ENCODE peak calls at places on chromosomes 4 and X, in eight cellular contexts. K is stimulated activated naive CD8-positive, alpha-beta T cell treated with anti-CD3 and anti-CD28 coated beads, Interleukin-15, Interleukin-2, amounts not matched to agents 100 U/mL and 50 U/mL, for 24 hours; Q is left colon; T is H54; R is putamen; V is NCI-H526; I is SK-N-SH; B is endothelial cell. A is an unnamed sample.

GRCh38 chr4:78749972-78750727 is 26.0 kb upstream of the BMP2K start:
- DNase-seq in K (no peak), I (no peak), V (no peak), R (peak), T (no peak), Q (no peak), B (no peak), A (no peak)

GRCh38 chrX:20412871-20413486 is 146.3 kb upstream of the RPS6KA3 start:
- DNase-seq in Q (no peak), R (no peak), V (no peak), B (no peak), T (no peak), I (no peak), K (peak), A (no peak)

GRCh38 chrX:34365482-34365881 is 233.4 kb upstream of the FAM47A start:
- DNase-seq in R (no peak), K (no peak), I (no peak), T (no peak), B (peak), Q (no peak), V (no peak), A (no peak)

GRCh38 chr4:101711590-101712255 is 78.8 kb upstream of the BANK1 start:
- DNase-seq in I (no peak), V (no peak), K (no peak), R (no peak), Q (no peak), T (no peak), B (no peak), A (peak)

GRCh38 chr4:72031868-72032619 is at the start of gene NPFFR2:
- DNase-seq in B (peak), V (no peak), K (no peak), R (no peak), Q (peak), I (peak), T (no peak), A (peak)

GRCh38 chrX:112731793-112732192 is 52.1 kb upstream of the LHFPL1 start:
- DNase-seq in B (no peak), I (no peak), T (no peak), R (no peak), Q (no peak), V (no peak), K (no peak), A (no peak)

GRCh38 chrX:101485212-101486064 is at the start of gene ARMCX4:
- DNase-seq in I (peak), R (peak), B (peak), K (peak), Q (no peak), T (no peak), V (no peak), A (peak)

GRCh38 chr4:8493484-8493883 is 52.9 kb downstream of the TRMT44 start:
- DNase-seq in K (no peak), B (no peak), R (no peak), I (no peak), V (no peak), T (no peak), Q (no peak), A (no peak)

GRCh38 chr4:20992002-20992401 is 291.7 kb downstream of the PACRGL start:
- DNase-seq in T (no peak), V (no peak), B (no peak), K (no peak), I (no peak), R (no peak), Q (peak), A (no peak)

GRCh38 chr4:2217726-2218125 is 24.2 kb downstream of the HAUS3 start:
- DNase-seq in V (no peak), R (no peak), T (no peak), Q (no peak), K (no peak), B (no peak), I (no peak), A (no peak)

GRCh38 chrX:43939187-43939926 is 33.8 kb downstream of the NDP start:
- DNase-seq in V (no peak), Q (no peak), I (no peak), T (no peak), K (no peak), R (no peak), B (no peak), A (no peak)

GRCh38 chrX:101287402-101287801 is 3.7 kb downstream of the TAF7L start:
- DNase-seq in Q (no peak), K (peak), T (peak), B (peak), R (peak), V (peak), I (peak), A (peak)

GRCh38 chrX:72243472-72243871 is 4.6 kb upstream of the ERCC6L start:
- DNase-seq in K (no peak), I (no peak), B (no peak), T (no peak), V (no peak), Q (no peak), R (no peak), A (no peak)

GRCh38 chr4:24690436-24690835 is 104.9 kb upstream of the SOD3 start:
- DNase-seq in K (no peak), B (no peak), R (no peak), Q (no peak), T (no peak), I (no peak), V (no peak), A (no peak)

GRCh38 chr4:20916106-20916505 is 215.8 kb downstream of the PACRGL start:
- DNase-seq in R (no peak), I (no peak), B (no peak), Q (no peak), K (peak), V (no peak), T (no peak), A (no peak)

GRCh38 chr4:7552466-7552865 is 117.7 kb upstream of the PSAPL1 start:
- DNase-seq in Q (no peak), B (no peak), K (no peak), V (no peak), R (no peak), T (no peak), I (no peak), A (no peak)

GRCh38 chr4:101200561-101200960 is 146.8 kb downstream of the PPP3CA start:
- DNase-seq in B (no peak), V (no peak), K (no peak), R (no peak), T (no peak), I (no peak), Q (no peak), A (no peak)

GRCh38 chrX:10017866-10018265 is 50.7 kb downstream of the CLDN34 start:
- DNase-seq in T (no peak), K (no peak), I (no peak), Q (no peak), R (no peak), V (peak), B (no peak), A (no peak)

GRCh38 chr4:74244049-74244448 is 64.2 kb upstream of the EPGN start:
- DNase-seq in B (no peak), Q (no peak), R (no peak), T (no peak), K (no peak), V (no peak), I (no peak), A (no peak)

GRCh38 chr4:147056951-147057630 is 111.4 kb upstream of the TTC29 start:
- DNase-seq in V (no peak), Q (no peak), I (no peak), K (no peak), T (no peak), B (no peak), R (no peak), A (no peak)

GRCh38 chr4:184503869-184504300 is 29.5 kb upstream of the IRF2 start:
- DNase-seq in R (no peak), V (no peak), B (no peak), I (no peak), K (peak), Q (no peak), T (no peak), A (no peak)

GRCh38 chrX:111719426-111720210 is 38.6 kb downstream of the ALG13 start:
- DNase-seq in B (no peak), T (no peak), R (peak), I (peak), Q (no peak), K (no peak), V (no peak), A (no peak)

GRCh38 chr4:48189731-48190130 is 55.7 kb upstream of the TXK start:
- DNase-seq in K (no peak), I (no peak), Q (no peak), R (no peak), B (no peak), T (no peak), V (no peak), A (no peak)

GRCh38 chrX:45009371-45010000 is 136.5 kb downstream of the KDM6A start:
- DNase-seq in B (no peak), I (no peak), T (no peak), V (no peak), R (no peak), K (no peak), Q (no peak), A (no peak)

GRCh38 chr4:119679251-119679650 is 50.6 kb upstream of the PDE5A start:
- DNase-seq in Q (no peak), R (no peak), I (no peak), K (no peak), V (no peak), B (no peak), T (no peak), A (no peak)

GRCh38 chrX:132463411-132463810 is 25.4 kb downstream of the MBNL3 start:
- DNase-seq in K (peak), I (peak), B (no peak), Q (no peak), V (no peak), T (no peak), R (no peak), A (peak)

GRCh38 chr4:25031077-25031606 is 396 bp upstream of the LGI2 start:
- DNase-seq in T (no peak), B (peak), K (no peak), V (peak), R (no peak), Q (no peak), I (peak), A (peak)

GRCh38 chrX:11190745-11191510 is 79.8 kb downstream of the HCCS start:
- DNase-seq in R (no peak), B (no peak), T (no peak), V (peak), Q (peak), K (no peak), I (no peak), A (no peak)

GRCh38 chr4:1240721-1241465 is 8.0 kb downstream of the CTBP1 start:
- DNase-seq in R (no peak), V (no peak), T (no peak), B (no peak), Q (peak), I (peak), K (no peak), A (peak)

GRCh38 chrX:119541188-119541587 is 24.0 kb downstream of the STEEP1 start:
- DNase-seq in I (no peak), K (no peak), R (no peak), V (no peak), Q (no peak), B (no peak), T (peak), A (no peak)

GRCh38 chr4:146243883-146244277 is 29.5 kb downstream of the REELD1 start:
- DNase-seq in R (no peak), T (no peak), K (no peak), I (no peak), Q (no peak), V (no peak), B (no peak), A (no peak)

A was measured in BE2C.